ENCODE peak calls at places on chromosomes 2 and 18, in nine cellular contexts. A, L, X, N, U, S, Q, G and M are unnamed samples. For H3K27me3, the result is how much of the 10 kb centered on the place peaks cover.

GRCh38 chr2:214881647-214882205 is 72.2 kb upstream of the BARD1 start:
- DNase-seq in A (no peak), L (no peak), X (no peak), N (no peak), U (no peak), S (no peak), Q (no peak), G (peak), M (no peak)

GRCh38 chr2:190791347-190791982 is 89.2 kb upstream of the GLS start:
- DNase-seq in A (no peak), L (peak), X (no peak), N (no peak), U (peak), S (no peak), Q (no peak), G (peak), M (peak)

GRCh38 chr2:195563857-195564512 is 93.0 kb upstream of the SLC39A10 start:
- DNase-seq in A (no peak), L (no peak), X (no peak), N (no peak), U (no peak), S (no peak), Q (no peak), G (peak), M (no peak)

GRCh38 chr18:42640160-42640559 is 475.3 kb downstream of the RIT2 start:
- DNase-seq in A (no peak), L (no peak), X (no peak), N (no peak), U (no peak), S (no peak), Q (no peak), G (no peak), M (no peak)

GRCh38 chr18:68429809-68430208 is 285.1 kb downstream of the TMX3 start:
- DNase-seq in A (no peak), L (no peak), X (no peak), N (no peak), U (no peak), S (no peak), Q (no peak), G (no peak), M (no peak)

GRCh38 chr2:212538156-212539144 is at the start of gene ERBB4:
- DNase-seq in A (no peak), L (peak), X (no peak), N (no peak), U (no peak), S (peak), Q (no peak), G (peak), M (peak)

GRCh38 chr2:85914916-85915315 is 26.1 kb upstream of the ST3GAL5 start:
- DNase-seq in A (no peak), L (peak), X (no peak), N (no peak), U (no peak), S (no peak), Q (no peak), G (no peak), M (no peak)

GRCh38 chr2:150120271-150120950 is 367.1 kb downstream of the RND3 start:
- DNase-seq in A (no peak), L (peak), X (no peak), N (no peak), U (no peak), S (no peak), Q (no peak), G (no peak), M (no peak)

GRCh38 chr18:8212893-8213805 is 396.1 kb upstream of the RAB12 start:
- DNase-seq in A (no peak), L (no peak), X (no peak), N (no peak), U (no peak), S (no peak), Q (no peak), G (peak), M (no peak)

GRCh38 chr2:119223521-119224390 is at the start of gene STEAP3:
- DNase-seq in A (peak), L (peak), X (peak), N (no peak), U (peak), S (peak), Q (no peak), G (peak), M (peak)

GRCh38 chr18:63207154-63207790 is 112.3 kb downstream of the BCL2 start:
- DNase-seq in A (no peak), L (no peak), X (peak), N (no peak), U (no peak), S (no peak), Q (no peak), G (no peak), M (no peak)

GRCh38 chr2:134461511-134461910 is 207.6 kb downstream of the MGAT5 start:
- DNase-seq in A (no peak), L (peak), X (no peak), N (no peak), U (no peak), S (no peak), Q (no peak), G (no peak), M (no peak)

GRCh38 chr2:181305151-181306123 is 151.7 kb upstream of the ITGA4 start:
- DNase-seq in A (no peak), L (peak), X (peak), N (no peak), U (no peak), S (no peak), Q (peak), G (peak), M (no peak)

GRCh38 chr2:84879595-84880394 is 1.1 kb downstream of the TRABD2A start:
- DNase-seq in A (no peak), L (peak), X (peak), N (no peak), U (no peak), S (no peak), Q (no peak), G (no peak), M (no peak)

GRCh38 chr2:226452768-226453167 is 346.9 kb downstream of the IRS1 start:
- DNase-seq in A (no peak), L (no peak), X (no peak), N (no peak), U (no peak), S (no peak), Q (no peak), G (no peak), M (no peak)

GRCh38 chr2:189763908-189764661 is 1.5 kb upstream of the OSGEPL1 start:
- DNase-seq in A (no peak), L (no peak), X (no peak), N (no peak), U (no peak), S (no peak), Q (no peak), G (peak), M (no peak)

GRCh38 chr2:200396726-200397348 is 90.3 kb downstream of the SPATS2L start:
- DNase-seq in A (no peak), L (no peak), X (no peak), N (no peak), U (no peak), S (no peak), Q (no peak), G (peak), M (no peak)

GRCh38 chr2:100142393-100142792 is at the start of gene AFF3:
- DNase-seq in A (peak), L (no peak), X (no peak), N (no peak), U (no peak), S (no peak), Q (peak), G (no peak), M (no peak)

GRCh38 chr2:226707500-226707899 is 92.1 kb downstream of the IRS1 start:
- DNase-seq in A (no peak), L (no peak), X (no peak), N (no peak), U (no peak), S (no peak), Q (no peak), G (no peak), M (no peak)

GRCh38 chr18:44238449-44238848 is 442.2 kb upstream of the SETBP1 start:
- DNase-seq in A (no peak), L (no peak), X (no peak), N (no peak), U (no peak), S (no peak), Q (no peak), G (no peak), M (no peak)

GRCh38 chr2:199455533-199456382 is 2.0 kb downstream of the SATB2 start:
- DNase-seq in A (no peak), L (peak), X (peak), N (no peak), U (no peak), S (peak), Q (no peak), G (peak), M (no peak)

GRCh38 chr2:207216454-207216853 is 50.7 kb upstream of the KLF7 start:
- DNase-seq in A (no peak), L (no peak), X (no peak), N (no peak), U (no peak), S (no peak), Q (no peak), G (no peak), M (no peak)

GRCh38 chr18:59954746-59955145 is 55.0 kb downstream of the PMAIP1 start:
- DNase-seq in A (no peak), L (no peak), X (no peak), N (no peak), U (no peak), S (no peak), Q (no peak), G (peak), M (no peak)

GRCh38 chr2:70946832-70947442 is 11.2 kb downstream of the ATP6V1B1 start:
- DNase-seq in A (peak), L (peak), X (peak), N (no peak), U (no peak), S (no peak), Q (peak), G (peak), M (no peak)

GRCh38 chr2:85695691-85696668 is 1.8 kb downstream of the GNLY start:
- DNase-seq in A (no peak), L (no peak), X (no peak), N (no peak), U (no peak), S (no peak), Q (no peak), G (no peak), M (no peak)

GRCh38 chr2:30636311-30636710 is 170.9 kb downstream of the CAPN13 start:
- DNase-seq in A (no peak), L (no peak), X (no peak), N (no peak), U (no peak), S (no peak), Q (no peak), G (no peak), M (no peak)

GRCh38 chr18:48533340-48534093 is 5.3 kb upstream of the CTIF start:
- DNase-seq in A (no peak), L (peak), X (no peak), N (no peak), U (no peak), S (no peak), Q (no peak), G (no peak), M (no peak)

GRCh38 chr2:151886235-151886634 is 58.0 kb upstream of the ARL5A start:
- DNase-seq in A (no peak), L (no peak), X (no peak), N (no peak), U (no peak), S (no peak), Q (no peak), G (no peak), M (no peak)

GRCh38 chr2:10824191-10824590 is 11.6 kb upstream of the PDIA6 start:
- DNase-seq in A (no peak), L (no peak), X (no peak), N (no peak), U (no peak), S (no peak), Q (no peak), G (no peak), M (no peak)

GRCh38 chr2:70123051-70123828 is 36.0 kb downstream of the PCBP1 start:
- DNase-seq in A (peak), L (peak), X (peak), N (no peak), U (no peak), S (no peak), Q (no peak), G (peak), M (peak)

GRCh38 chr2:179562330-179562885 is 297.8 kb upstream of the SESTD1 start:
- DNase-seq in A (no peak), L (no peak), X (no peak), N (no peak), U (no peak), S (no peak), Q (no peak), G (no peak), M (no peak)

GRCh38 chr2:25587361-25587760 is 86.0 kb downstream of the DTNB start:
- DNase-seq in A (no peak), L (no peak), X (no peak), N (no peak), U (no peak), S (no peak), Q (no peak), G (peak), M (no peak)

GRCh38 chr2:224040753-224041152 is 1.7 kb upstream of the SERPINE2 start:
- DNase-seq in A (no peak), L (peak), X (no peak), N (no peak), U (no peak), S (no peak), Q (no peak), G (no peak), M (no peak)
- H3K27me3 ChIP-seq in A (under half), L (under half), X (under half), N (under half), U (under half), S (under half), Q (under half), G (under half), M (under half)

GRCh38 chr2:238901461-238902057 is 53.7 kb downstream of the TWIST2 start:
- DNase-seq in A (no peak), L (no peak), X (no peak), N (no peak), U (no peak), S (no peak), Q (no peak), G (no peak), M (no peak)
- H3K27me3 ChIP-seq in A (under half), L (under half), X (under half), N (under half), U (under half), S (under half), Q (under half), G (under half), M (under half)

GRCh38 chr2:72895154-72895553 is 7.9 kb downstream of the SPR start:
- DNase-seq in A (no peak), L (peak), X (no peak), N (no peak), U (no peak), S (no peak), Q (no peak), G (no peak), M (no peak)
- H3K27me3 ChIP-seq in A (under half), L (under half), X (under half), N (under half), U (under half), S (under half), Q (half or more), G (half or more), M (under half)

DNA sequence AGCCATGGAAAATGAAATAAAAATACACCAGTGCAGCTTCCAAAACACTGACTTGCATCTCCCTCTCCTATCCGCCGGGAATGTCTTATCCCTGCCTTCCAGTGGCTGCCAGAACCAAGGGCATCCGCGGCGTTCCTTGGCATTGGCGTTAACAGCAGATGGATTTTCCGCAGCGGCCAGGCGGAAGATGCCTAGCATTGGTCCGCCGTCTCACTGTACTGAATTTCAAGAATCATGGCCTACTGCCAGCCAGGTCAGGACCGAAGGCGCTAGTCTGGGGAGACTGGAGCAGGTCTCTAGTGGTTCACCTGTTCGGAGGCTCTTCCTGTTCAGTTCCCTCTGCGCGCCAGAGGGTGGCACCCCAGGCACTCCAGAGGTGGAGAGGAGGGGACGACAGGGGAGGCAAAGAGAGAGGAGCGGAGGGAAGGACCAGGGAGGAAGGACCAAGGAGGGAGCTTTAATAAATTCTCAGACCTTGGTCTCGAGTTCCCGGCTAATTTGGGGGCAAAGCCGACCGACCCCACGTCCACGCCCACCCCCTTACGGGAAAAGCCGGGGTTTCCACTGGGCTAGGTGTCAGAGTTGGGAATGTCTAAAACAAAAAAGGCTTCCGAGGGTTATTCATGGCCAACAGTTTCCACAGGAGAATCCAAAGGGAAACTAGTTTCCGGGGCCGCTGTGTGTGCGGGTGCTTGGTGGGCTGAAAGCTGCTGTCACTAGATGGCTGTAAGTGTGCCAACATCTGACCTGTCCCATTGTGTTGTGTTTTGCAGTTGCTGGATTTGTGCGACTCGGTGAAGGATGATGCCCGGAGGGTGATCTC is 3.7 kb upstream of the BCL2L11 start:
- DNase-seq in A (peak), L (peak), X (peak), N (peak), U (no peak), S (peak), Q (peak), G (peak), M (peak)
- H3K27me3 ChIP-seq in A (under half), L (under half), X (under half), N (under half), U (under half), S (under half), Q (half or more), G (half or more), M (under half)

GRCh38 chr2:66581461-66582363 is 146.8 kb downstream of the MEIS1 start:
- DNase-seq in A (no peak), L (peak), X (no peak), N (no peak), U (no peak), S (no peak), Q (no peak), G (peak), M (peak)

GRCh38 chr2:66584011-66584410 is 149.1 kb downstream of the MEIS1 start:
- DNase-seq in A (no peak), L (no peak), X (no peak), N (no peak), U (no peak), S (no peak), Q (no peak), G (no peak), M (no peak)

GRCh38 chr2:66580343-66580954 is 145.5 kb downstream of the MEIS1 start:
- DNase-seq in A (no peak), L (no peak), X (no peak), N (no peak), U (no peak), S (no peak), Q (no peak), G (no peak), M (no peak)

GRCh38 chr2:66582975-66583842 is 148.3 kb downstream of the MEIS1 start:
- DNase-seq in A (no peak), L (peak), X (no peak), N (no peak), U (no peak), S (no peak), Q (no peak), G (no peak), M (peak)

DNA sequence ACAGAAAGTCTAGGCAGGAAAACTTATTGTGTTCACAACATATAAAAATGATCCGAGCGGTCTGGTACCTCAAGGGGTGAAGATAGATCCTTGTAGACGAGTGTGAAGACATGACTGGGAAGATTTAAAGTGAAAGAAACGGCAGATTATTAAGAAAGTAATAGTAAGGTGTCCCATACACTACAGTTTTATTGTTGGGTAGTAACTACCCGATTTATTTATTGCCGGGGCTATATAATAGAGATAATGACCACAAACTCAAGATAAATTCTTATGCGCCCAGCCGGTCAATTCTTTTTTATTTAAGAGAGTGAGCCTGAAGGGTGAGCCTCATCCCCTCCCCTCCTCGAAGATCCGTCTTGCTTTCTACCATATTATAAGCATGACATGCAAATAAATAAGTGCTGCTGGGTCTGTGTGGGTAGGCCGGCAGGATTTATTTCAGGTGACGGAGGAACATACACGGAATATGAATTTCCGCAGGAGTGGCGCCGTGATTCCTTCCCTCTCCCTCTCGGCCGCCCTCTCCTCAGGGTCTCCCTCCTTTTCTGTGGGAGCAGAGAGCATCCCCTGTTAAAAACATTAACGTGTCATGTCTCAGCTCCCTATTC is 147.5 kb downstream of the MEIS1 start:
- DNase-seq in A (no peak), L (no peak), X (no peak), N (no peak), U (no peak), S (no peak), Q (no peak), G (no peak), M (no peak)
- H3K27me3 ChIP-seq in A (under half), L (half or more), X (under half), N (under half), U (under half), S (half or more), Q (half or more), G (under half), M (under half)